ENCODE peak calls at places on chromosomes 5 and 9, in nine cellular contexts. U, K, T, V, Q, H, X, S and O are unnamed samples.

GRCh38 chr5:150394103-150394502 is 18.6 kb downstream of the CD74 start:
- DNase-seq in U (no peak), K (no peak), T (no peak), V (no peak), Q (no peak), H (no peak), X (no peak), S (no peak), O (no peak)

GRCh38 chr5:5953641-5954040 is 424.7 kb downstream of the MED10 start:
- DNase-seq in U (no peak), K (no peak), T (no peak), V (no peak), Q (peak; percentile 26), H (no peak), X (peak; percentile 65), S (no peak), O (no peak)

GRCh38 chr9:97419315-97419867 is 7.5 kb downstream of the TDRD7 start:
- DNase-seq in U (no peak), K (no peak), T (no peak), V (no peak), Q (no peak), H (no peak), X (no peak), S (no peak), O (no peak)

GRCh38 chr9:110278080-110278707 is 21.9 kb upstream of the TXN start:
- DNase-seq in U (no peak), K (no peak), T (no peak), V (no peak), Q (peak; percentile 84), H (no peak), X (no peak), S (no peak), O (no peak)

GRCh38 chr5:32531885-32532520 is 53.4 kb upstream of the SUB1 start:
- DNase-seq in U (peak; percentile 18), K (peak; percentile 48), T (peak; percentile 25), V (peak; percentile 16), Q (peak; percentile 78), H (peak; percentile 80), X (peak; percentile 35), S (peak; percentile 34), O (peak; percentile 26)

GRCh38 chr9:135334953-135335460 is 144.6 kb upstream of the PPP1R26 start:
- DNase-seq in U (no peak), K (no peak), T (no peak), V (no peak), Q (no peak), H (no peak), X (no peak), S (no peak), O (no peak)

GRCh38 chr9:36163049-36163839 is 5.9 kb upstream of the CCIN start:
- DNase-seq in U (no peak), K (no peak), T (no peak), V (no peak), Q (no peak), H (no peak), X (peak; percentile 90), S (no peak), O (no peak)

GRCh38 chr5:159017787-159018186 is 81.9 kb downstream of the EBF1 start:
- DNase-seq in U (no peak), K (no peak), T (peak; percentile 54), V (no peak), Q (no peak), H (no peak), X (peak; percentile 50), S (no peak), O (no peak)

GRCh38 chr5:111278824-111279504 is 54.8 kb downstream of the CAMK4 start:
- DNase-seq in U (peak; percentile 59), K (peak; percentile 89), T (peak; percentile 90), V (peak; percentile 86), Q (peak; percentile 56), H (peak; percentile 89), X (peak; percentile 71), S (peak; percentile 87), O (peak; percentile 81)

GRCh38 chr5:121795511-121795910 is 56.2 kb upstream of the FTMT start:
- DNase-seq in U (no peak), K (no peak), T (no peak), V (no peak), Q (no peak), H (no peak), X (no peak), S (no peak), O (no peak)

GRCh38 chr9:34562136-34562745 is 27.3 kb downstream of the CNTFR start:
- DNase-seq in U (peak; percentile 18), K (peak; percentile 64), T (no peak), V (no peak), Q (no peak), H (no peak), X (no peak), S (no peak), O (no peak)

GRCh38 chr9:97714435-97714834 is 17.3 kb upstream of the XPA start:
- DNase-seq in U (no peak), K (no peak), T (peak; percentile 69), V (no peak), Q (peak; percentile 97), H (no peak), X (no peak), S (no peak), O (no peak)

GRCh38 chr5:1254196-1254595 is 29.0 kb downstream of the SLC6A18 start:
- DNase-seq in U (no peak), K (no peak), T (no peak), V (no peak), Q (no peak), H (no peak), X (no peak), S (no peak), O (no peak)

GRCh38 chr5:28234356-28234968 is 1196.1 kb upstream of the CDH9 start:
- DNase-seq in U (no peak), K (no peak), T (no peak), V (no peak), Q (no peak), H (no peak), X (no peak), S (no peak), O (no peak)

GRCh38 chr5:51598026-51598425 is 214.8 kb downstream of the ISL1 start:
- DNase-seq in U (no peak), K (no peak), T (no peak), V (no peak), Q (no peak), H (no peak), X (no peak), S (no peak), O (no peak)

GRCh38 chr9:3992924-3993323 is 306.9 kb downstream of the GLIS3 start:
- DNase-seq in U (no peak), K (no peak), T (no peak), V (no peak), Q (no peak), H (no peak), X (no peak), S (no peak), O (no peak)

GRCh38 chr5:39072915-39073758 is 1.1 kb downstream of the RICTOR start:
- DNase-seq in U (peak; percentile 66), K (peak; percentile 41), T (peak; percentile 56), V (peak; percentile 67), Q (peak; percentile 63), H (peak; percentile 90), X (peak; percentile 85), S (peak; percentile 39), O (peak; percentile 11)

GRCh38 chr9:32345243-32345642 is 39.2 kb upstream of the ACO1 start:
- DNase-seq in U (no peak), K (no peak), T (no peak), V (no peak), Q (no peak), H (no peak), X (no peak), S (no peak), O (no peak)

GRCh38 chr9:107819772-107820171 is 330.2 kb upstream of the KLF4 start:
- DNase-seq in U (no peak), K (no peak), T (no peak), V (no peak), Q (no peak), H (no peak), X (no peak), S (no peak), O (no peak)

GRCh38 chr5:138463335-138464017 is 1.8 kb upstream of the EGR1 start:
- DNase-seq in U (no peak), K (no peak), T (no peak), V (no peak), Q (no peak), H (no peak), X (peak; percentile 84), S (no peak), O (no peak)

GRCh38 chr5:18114161-18114802 is 480.0 kb downstream of the TAF11L14 start:
- DNase-seq in U (no peak), K (no peak), T (no peak), V (no peak), Q (no peak), H (no peak), X (no peak), S (no peak), O (no peak)

GRCh38 chr5:170635706-170636105 is 131.9 kb downstream of the KCNIP1 start:
- DNase-seq in U (no peak), K (no peak), T (no peak), V (no peak), Q (no peak), H (peak; percentile 76), X (no peak), S (no peak), O (no peak)

GRCh38 chr5:164188733-164189148 is 683.3 kb downstream of the MAT2B start:
- DNase-seq in U (no peak), K (no peak), T (no peak), V (no peak), Q (peak; percentile 90), H (no peak), X (peak; percentile 4), S (no peak), O (no peak)

GRCh38 chr9:73869261-73869660 is 627.9 kb upstream of the RORB start:
- DNase-seq in U (peak; percentile 75), K (peak; percentile 2), T (peak; percentile 22), V (peak; percentile 1), Q (peak; percentile 89), H (no peak), X (peak; percentile 69), S (no peak), O (peak; percentile 12)

GRCh38 chr5:174998131-174998730 is 273.8 kb downstream of the MSX2 start:
- DNase-seq in U (peak; percentile 1), K (no peak), T (no peak), V (no peak), Q (no peak), H (no peak), X (no peak), S (no peak), O (no peak)

GRCh38 chr5:171420429-171421231 is 1.2 kb downstream of the FGF18 start:
- DNase-seq in U (no peak), K (no peak), T (peak; percentile 38), V (no peak), Q (peak; percentile 47), H (peak; percentile 89), X (peak; percentile 67), S (no peak), O (no peak)

GRCh38 chr5:8907168-8907868 is 638.6 kb downstream of the SEMA5A start:
- DNase-seq in U (no peak), K (no peak), T (no peak), V (no peak), Q (peak; percentile 39), H (no peak), X (no peak), S (no peak), O (no peak)

GRCh38 chr9:137055385-137056364 is 1.8 kb upstream of the ENTPD2 start:
- DNase-seq in U (no peak), K (no peak), T (peak; percentile 65), V (no peak), Q (no peak), H (peak; percentile 94), X (peak; percentile 75), S (no peak), O (no peak)

GRCh38 chr5:160421625-160422258 is at the start of gene PTTG1:
- DNase-seq in U (peak; percentile 97), K (peak; percentile 92), T (peak; percentile 98), V (peak; percentile 89), Q (peak; percentile 97), H (peak; percentile 99), X (peak; percentile 99), S (peak; percentile 81), O (peak; percentile 81)

GRCh38 chr9:92263131-92263530 is 30.4 kb downstream of the IARS1 start:
- DNase-seq in U (no peak), K (no peak), T (no peak), V (no peak), Q (no peak), H (no peak), X (no peak), S (no peak), O (no peak)

GRCh38 chr9:134928796-134929559 is 11.3 kb upstream of the FCN1 start:
- DNase-seq in U (peak; percentile 68), K (no peak), T (no peak), V (no peak), Q (no peak), H (no peak), X (no peak), S (no peak), O (no peak)